ENCODE peak calls at places on chromosomes 11 and 22, in six cellular contexts. One of them, this sample, is unnamed.

GRCh38 chr11:133797542-133797941 is 47.8 kb downstream of the SPATA19 start:
- DNase-seq in amygdala: no peak
- DNase-seq in foreskin fibroblast: no peak
- DNase-seq in amniotic stem cell: no peak
- DNase-seq in GM19239: no peak
- DNase-seq in NCI-H1092 treated with DMSO at 0.1 percent for 48 hours: no peak
- DNase-seq in this sample: peak; percentile 24

GRCh38 chr11:36672815-36673450 is 74.9 kb upstream of the RAG2 start:
- DNase-seq in amygdala: no peak
- DNase-seq in foreskin fibroblast: peak; percentile 20
- DNase-seq in amniotic stem cell: peak; percentile 16
- DNase-seq in GM19239: no peak
- DNase-seq in NCI-H1092 treated with DMSO at 0.1 percent for 48 hours: peak; percentile 27
- DNase-seq in this sample: peak; percentile 26

GRCh38 chr11:94840209-94840608 is 72.1 kb downstream of the AMOTL1 start:
- DNase-seq in amygdala: no peak
- DNase-seq in foreskin fibroblast: no peak
- DNase-seq in amniotic stem cell: no peak
- DNase-seq in GM19239: no peak
- DNase-seq in NCI-H1092 treated with DMSO at 0.1 percent for 48 hours: no peak
- DNase-seq in this sample: no peak

GRCh38 chr11:105466582-105467228 is 143.2 kb upstream of the GRIA4 start:
- DNase-seq in amygdala: no peak
- DNase-seq in foreskin fibroblast: peak; percentile 71
- DNase-seq in amniotic stem cell: no peak
- DNase-seq in GM19239: no peak
- DNase-seq in NCI-H1092 treated with DMSO at 0.1 percent for 48 hours: no peak
- DNase-seq in this sample: no peak

GRCh38 chr11:128757235-128757711 is 63.4 kb downstream of the FLI1 start:
- DNase-seq in amygdala: no peak
- DNase-seq in foreskin fibroblast: no peak
- DNase-seq in amniotic stem cell: no peak
- DNase-seq in GM19239: peak; percentile 71
- DNase-seq in NCI-H1092 treated with DMSO at 0.1 percent for 48 hours: no peak
- DNase-seq in this sample: no peak

GRCh38 chr22:38034884-38035529 is 22.2 kb upstream of the PICK1 start:
- DNase-seq in amygdala: no peak
- DNase-seq in foreskin fibroblast: no peak
- DNase-seq in amniotic stem cell: no peak
- DNase-seq in GM19239: no peak
- DNase-seq in NCI-H1092 treated with DMSO at 0.1 percent for 48 hours: no peak
- DNase-seq in this sample: no peak

GRCh38 chr22:38700271-38700788 is 413 bp downstream of the JOSD1 start:
- DNase-seq in amygdala: no peak
- DNase-seq in foreskin fibroblast: no peak
- DNase-seq in amniotic stem cell: no peak
- DNase-seq in GM19239: no peak
- DNase-seq in NCI-H1092 treated with DMSO at 0.1 percent for 48 hours: no peak
- DNase-seq in this sample: no peak

GRCh38 chr11:11403763-11404725 is 51.0 kb upstream of the CSNK2A3 start:
- DNase-seq in amygdala: no peak
- DNase-seq in foreskin fibroblast: no peak
- DNase-seq in amniotic stem cell: peak; percentile 24
- DNase-seq in GM19239: no peak
- DNase-seq in NCI-H1092 treated with DMSO at 0.1 percent for 48 hours: peak; percentile 30
- DNase-seq in this sample: no peak

GRCh38 chr11:73237471-73238290 is 19.6 kb downstream of the P2RY2 start:
- DNase-seq in amygdala: no peak
- DNase-seq in foreskin fibroblast: peak; percentile 29
- DNase-seq in amniotic stem cell: no peak
- DNase-seq in GM19239: no peak
- DNase-seq in NCI-H1092 treated with DMSO at 0.1 percent for 48 hours: no peak
- DNase-seq in this sample: no peak

This sample was measured in putamen.